ENCODE peak calls at places on chromosomes 6 and 20, in four cellular contexts. One of them, this sample, is unnamed.

GRCh38 chr20:53216478-53216855 is 244.3 kb downstream of the TSHZ2 start:
- DNase-seq in stomach: no peak
- DNase-seq in gastrocnemius medialis: no peak
- DNase-seq in colonic mucosa: no peak
- DNase-seq in this sample: no peak

GRCh38 chr6:23137596-23137995 is 568.2 kb downstream of the HDGFL1 start:
- DNase-seq in stomach: no peak
- DNase-seq in gastrocnemius medialis: no peak
- DNase-seq in colonic mucosa: no peak
- DNase-seq in this sample: no peak

GRCh38 chr6:41939848-41940758 is 1.5 kb downstream of the CCND3 start:
- DNase-seq in stomach: peak
- DNase-seq in gastrocnemius medialis: no peak
- DNase-seq in colonic mucosa: peak
- DNase-seq in this sample: no peak

GRCh38 chr6:56953597-56954388 is 1.1 kb upstream of the BEND6 start:
- DNase-seq in stomach: no peak
- DNase-seq in gastrocnemius medialis: no peak
- DNase-seq in colonic mucosa: peak
- DNase-seq in this sample: no peak

GRCh38 chr6:16420715-16421461 is 182.5 kb downstream of the GMPR start:
- DNase-seq in stomach: no peak
- DNase-seq in gastrocnemius medialis: no peak
- DNase-seq in colonic mucosa: no peak
- DNase-seq in this sample: peak

GRCh38 chr20:25750765-25751696 is 54.4 kb upstream of the ZNF337 start:
- DNase-seq in stomach: peak
- DNase-seq in gastrocnemius medialis: no peak
- DNase-seq in colonic mucosa: peak
- DNase-seq in this sample: no peak

GRCh38 chr6:134596191-134596590 is 278.3 kb upstream of the SGK1 start:
- DNase-seq in stomach: no peak
- DNase-seq in gastrocnemius medialis: no peak
- DNase-seq in colonic mucosa: no peak
- DNase-seq in this sample: no peak

GRCh38 chr6:167754691-167755090 is 72.0 kb upstream of the AFDN start:
- DNase-seq in stomach: no peak
- DNase-seq in gastrocnemius medialis: no peak
- DNase-seq in colonic mucosa: no peak
- DNase-seq in this sample: no peak

GRCh38 chr6:116327803-116328527 is 42.8 kb upstream of the DSE start:
- DNase-seq in stomach: no peak
- DNase-seq in gastrocnemius medialis: no peak
- DNase-seq in colonic mucosa: no peak
- DNase-seq in this sample: no peak

GRCh38 chr6:5205877-5206840 is 54.6 kb downstream of the LYRM4 start:
- DNase-seq in stomach: peak
- DNase-seq in gastrocnemius medialis: no peak
- DNase-seq in colonic mucosa: peak
- DNase-seq in this sample: no peak

GRCh38 chr20:3262566-3262965 is 23.6 kb upstream of the SLC4A11 start:
- DNase-seq in stomach: no peak
- DNase-seq in gastrocnemius medialis: no peak
- DNase-seq in colonic mucosa: no peak
- DNase-seq in this sample: no peak

GRCh38 chr6:105072799-105073199 is 107.0 kb downstream of the POPDC3 start:
- DNase-seq in stomach: no peak
- DNase-seq in gastrocnemius medialis: no peak
- DNase-seq in colonic mucosa: no peak
- DNase-seq in this sample: no peak

GRCh38 chr6:132401120-132401940 is at the start of gene MOXD1:
- DNase-seq in stomach: peak
- DNase-seq in gastrocnemius medialis: no peak
- DNase-seq in colonic mucosa: peak
- DNase-seq in this sample: no peak

GRCh38 chr6:156773935-156774871 is 3.0 kb upstream of the ARID1B start:
- DNase-seq in stomach: no peak
- DNase-seq in gastrocnemius medialis: no peak
- DNase-seq in colonic mucosa: no peak
- DNase-seq in this sample: no peak

GRCh38 chr20:32737371-32738223 is 5.7 kb downstream of the COMMD7 start:
- DNase-seq in stomach: no peak
- DNase-seq in gastrocnemius medialis: no peak
- DNase-seq in colonic mucosa: no peak
- DNase-seq in this sample: no peak

GRCh38 chr6:26064619-26065257 is 22.5 kb upstream of the HFE start:
- DNase-seq in stomach: no peak
- DNase-seq in gastrocnemius medialis: no peak
- DNase-seq in colonic mucosa: peak
- DNase-seq in this sample: peak

GRCh38 chr6:10901751-10902150 is 14.9 kb downstream of the SYCP2L start:
- DNase-seq in stomach: no peak
- DNase-seq in gastrocnemius medialis: no peak
- DNase-seq in colonic mucosa: no peak
- DNase-seq in this sample: no peak

GRCh38 chr6:42141603-42142117 is 760 bp downstream of the C6orf132 start:
- DNase-seq in stomach: peak
- DNase-seq in gastrocnemius medialis: no peak
- DNase-seq in colonic mucosa: peak
- DNase-seq in this sample: no peak

GRCh38 chr6:75932067-75932466 is 140.4 kb downstream of the IMPG1 start:
- DNase-seq in stomach: peak
- DNase-seq in gastrocnemius medialis: no peak
- DNase-seq in colonic mucosa: no peak
- DNase-seq in this sample: no peak

GRCh38 chr20:23147964-23148720 is 62.0 kb upstream of the CD93 start:
- DNase-seq in stomach: peak
- DNase-seq in gastrocnemius medialis: peak
- DNase-seq in colonic mucosa: peak
- DNase-seq in this sample: no peak

GRCh38 chr6:135540207-135540877 is 42.8 kb upstream of the AHI1 start:
- DNase-seq in stomach: no peak
- DNase-seq in gastrocnemius medialis: no peak
- DNase-seq in colonic mucosa: no peak
- DNase-seq in this sample: peak

GRCh38 chr6:109322825-109323580 is 59.3 kb downstream of the CD164 start:
- DNase-seq in stomach: no peak
- DNase-seq in gastrocnemius medialis: no peak
- DNase-seq in colonic mucosa: no peak
- DNase-seq in this sample: peak

GRCh38 chr20:51574248-51575033 is 31.9 kb upstream of the NFATC2 start:
- DNase-seq in stomach: no peak
- DNase-seq in gastrocnemius medialis: no peak
- DNase-seq in colonic mucosa: no peak
- DNase-seq in this sample: no peak

GRCh38 chr6:87918461-87918941 is 129.1 kb upstream of the SPACA1 start:
- DNase-seq in stomach: no peak
- DNase-seq in gastrocnemius medialis: no peak
- DNase-seq in colonic mucosa: no peak
- DNase-seq in this sample: no peak

GRCh38 chr6:166109608-166110007 is 58.0 kb downstream of the TBXT start:
- DNase-seq in stomach: no peak
- DNase-seq in gastrocnemius medialis: no peak
- DNase-seq in colonic mucosa: no peak
- DNase-seq in this sample: no peak

GRCh38 chr6:33091957-33092356 is 16.2 kb downstream of the HLA-DPB1 start:
- DNase-seq in stomach: peak
- DNase-seq in gastrocnemius medialis: no peak
- DNase-seq in colonic mucosa: peak
- DNase-seq in this sample: no peak

GRCh38 chr6:46062312-46062711 is 46.7 kb upstream of the CLIC5 start:
- DNase-seq in stomach: no peak
- DNase-seq in gastrocnemius medialis: no peak
- DNase-seq in colonic mucosa: peak
- DNase-seq in this sample: peak

GRCh38 chr20:48904566-48905321 is 16.8 kb upstream of the ARFGEF2 start:
- DNase-seq in stomach: peak
- DNase-seq in gastrocnemius medialis: no peak
- DNase-seq in colonic mucosa: peak
- DNase-seq in this sample: peak

GRCh38 chr20:48928832-48929725 is 7.6 kb downstream of the ARFGEF2 start:
- DNase-seq in stomach: no peak
- DNase-seq in gastrocnemius medialis: no peak
- DNase-seq in colonic mucosa: no peak
- DNase-seq in this sample: peak

GRCh38 chr6:12766365-12766764 is 49.8 kb downstream of the PHACTR1 start:
- DNase-seq in stomach: no peak
- DNase-seq in gastrocnemius medialis: no peak
- DNase-seq in colonic mucosa: no peak
- DNase-seq in this sample: no peak

GRCh38 chr6:104689551-104690205 is 170.0 kb downstream of the HACE1 start:
- DNase-seq in stomach: no peak
- DNase-seq in gastrocnemius medialis: no peak
- DNase-seq in colonic mucosa: no peak
- DNase-seq in this sample: no peak

GRCh38 chr6:164502838-164503237 is 806.6 kb downstream of the C6orf118 start:
- DNase-seq in stomach: no peak
- DNase-seq in gastrocnemius medialis: no peak
- DNase-seq in colonic mucosa: no peak
- DNase-seq in this sample: no peak

GRCh38 chr6:168035098-168035660 is 37.7 kb downstream of the KIF25 start:
- DNase-seq in stomach: peak
- DNase-seq in gastrocnemius medialis: no peak
- DNase-seq in colonic mucosa: peak
- DNase-seq in this sample: peak

GRCh38 chr20:21105429-21106170 is 558 bp downstream of the LINC00237 start:
- DNase-seq in stomach: no peak
- DNase-seq in gastrocnemius medialis: no peak
- DNase-seq in colonic mucosa: no peak
- DNase-seq in this sample: no peak

GRCh38 chr20:31538327-31538726 is 24.1 kb downstream of the HM13 start:
- DNase-seq in stomach: no peak
- DNase-seq in gastrocnemius medialis: no peak
- DNase-seq in colonic mucosa: no peak
- DNase-seq in this sample: no peak

GRCh38 chr20:38747495-38748096 is 664 bp upstream of the ACTR5 start:
- DNase-seq in stomach: no peak
- DNase-seq in gastrocnemius medialis: no peak
- DNase-seq in colonic mucosa: peak
- DNase-seq in this sample: no peak

GRCh38 chr6:14380421-14380820 is 262.8 kb downstream of the CD83 start:
- DNase-seq in stomach: no peak
- DNase-seq in gastrocnemius medialis: no peak
- DNase-seq in colonic mucosa: no peak
- DNase-seq in this sample: no peak

GRCh38 chr6:148831531-148831930 is 84.7 kb downstream of the UST start:
- DNase-seq in stomach: no peak
- DNase-seq in gastrocnemius medialis: no peak
- DNase-seq in colonic mucosa: no peak
- DNase-seq in this sample: no peak

GRCh38 chr20:50982372-50982771 is 23.8 kb downstream of the MOCS3 start:
- DNase-seq in stomach: peak
- DNase-seq in gastrocnemius medialis: no peak
- DNase-seq in colonic mucosa: peak
- DNase-seq in this sample: peak

GRCh38 chr6:91087864-91088263 is 501.0 kb upstream of the MAP3K7 start:
- DNase-seq in stomach: no peak
- DNase-seq in gastrocnemius medialis: no peak
- DNase-seq in colonic mucosa: no peak
- DNase-seq in this sample: no peak

GRCh38 chr6:119183457-119183856 is 105.0 kb upstream of the FAM184A start:
- DNase-seq in stomach: no peak
- DNase-seq in gastrocnemius medialis: no peak
- DNase-seq in colonic mucosa: no peak
- DNase-seq in this sample: no peak

GRCh38 chr6:119181046-119181445 is 102.6 kb upstream of the FAM184A start:
- DNase-seq in stomach: no peak
- DNase-seq in gastrocnemius medialis: no peak
- DNase-seq in colonic mucosa: no peak
- DNase-seq in this sample: no peak

GRCh38 chr6:119184008-119184665 is 105.7 kb upstream of the FAM184A start:
- DNase-seq in stomach: no peak
- DNase-seq in gastrocnemius medialis: no peak
- DNase-seq in colonic mucosa: no peak
- DNase-seq in this sample: no peak

GRCh38 chr6:119182404-119182803 is 103.9 kb upstream of the FAM184A start:
- DNase-seq in stomach: no peak
- DNase-seq in gastrocnemius medialis: no peak
- DNase-seq in colonic mucosa: no peak
- DNase-seq in this sample: no peak

DNA sequence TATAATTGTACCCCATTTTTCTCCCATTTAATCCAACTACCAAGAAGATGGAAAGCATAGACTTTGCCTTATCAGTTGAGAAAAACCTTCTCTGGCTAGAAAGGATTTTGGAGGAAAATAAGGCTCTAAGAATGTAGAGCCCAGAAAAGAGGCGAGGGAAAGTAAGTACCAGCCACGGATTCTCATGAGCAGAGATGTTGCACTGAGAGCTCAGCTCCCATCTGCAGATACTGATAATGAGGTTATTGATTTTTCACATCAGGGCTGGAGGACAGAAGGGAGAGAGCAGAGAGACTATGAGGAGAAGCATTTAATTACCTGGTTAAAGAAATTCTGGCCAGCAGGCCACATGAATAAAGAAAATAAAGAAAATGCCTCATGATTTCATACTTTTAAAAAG is 104.4 kb upstream of the FAM184A start:
- DNase-seq in stomach: no peak
- DNase-seq in gastrocnemius medialis: no peak
- DNase-seq in colonic mucosa: no peak
- DNase-seq in this sample: no peak
- TF ChIP-seq CTCF in stomach: no peak
- TF ChIP-seq CTCF in gastrocnemius medialis: no peak
- TF ChIP-seq CTCF in colonic mucosa: no peak
- TF ChIP-seq CTCF in this sample: no peak

DNA sequence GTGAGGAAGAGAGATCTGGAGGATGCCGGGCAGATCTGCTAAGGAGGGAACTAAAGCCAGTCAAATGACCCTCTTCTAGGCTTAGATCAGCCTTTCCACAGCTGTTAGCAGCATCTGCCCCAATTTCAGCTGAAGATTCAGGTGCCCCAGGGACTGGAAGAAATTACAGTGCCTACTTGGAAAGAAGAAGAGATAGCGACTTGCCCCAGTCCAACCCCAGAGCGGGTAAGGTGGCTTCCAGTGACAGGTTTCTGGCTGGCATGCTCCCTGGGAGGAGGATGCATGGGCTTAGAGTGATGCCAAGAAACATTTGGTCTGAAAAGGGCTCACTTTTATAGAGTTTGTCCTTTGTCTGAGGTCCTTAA is 620 bp downstream of the TJAP1 start:
- DNase-seq in stomach: no peak
- DNase-seq in gastrocnemius medialis: no peak
- DNase-seq in colonic mucosa: no peak
- DNase-seq in this sample: no peak
- TF ChIP-seq CTCF in stomach: no peak
- TF ChIP-seq CTCF in gastrocnemius medialis: no peak
- TF ChIP-seq CTCF in colonic mucosa: no peak
- TF ChIP-seq CTCF in this sample: no peak

GRCh38 chr20:35001596-35002362 is 46.1 kb downstream of the MYH7B start:
- DNase-seq in stomach: no peak
- DNase-seq in gastrocnemius medialis: no peak
- DNase-seq in colonic mucosa: no peak
- DNase-seq in this sample: no peak
- TF ChIP-seq CTCF in stomach: no peak
- TF ChIP-seq CTCF in gastrocnemius medialis: no peak
- TF ChIP-seq CTCF in colonic mucosa: no peak
- TF ChIP-seq CTCF in this sample: no peak

GRCh38 chr20:43844778-43845614 is 69.7 kb upstream of the TOX2 start:
- DNase-seq in stomach: no peak
- DNase-seq in gastrocnemius medialis: no peak
- DNase-seq in colonic mucosa: no peak
- DNase-seq in this sample: no peak
- TF ChIP-seq CTCF in stomach: no peak
- TF ChIP-seq CTCF in gastrocnemius medialis: no peak
- TF ChIP-seq CTCF in colonic mucosa: no peak
- TF ChIP-seq CTCF in this sample: no peak

This sample was measured in prostate gland.